ENCODE peak calls at places on chromosomes 2 and 18, in six cellular contexts. V is spleen; E is CD8-positive, alpha-beta memory T cell; Y is left ventricle myocardium inferior; L is iPS DF 6.9; O is psoas muscle. I is an unnamed sample.

GRCh38 chr2:235793163-235793752 is 299.4 kb downstream of the AGAP1 start:
- DNase-seq in V (peak; percentile 64), E (no peak), Y (peak; percentile 29), L (no peak), O (no peak), I (no peak)

GRCh38 chr2:234771985-234772774 is 179.6 kb upstream of the SH3BP4 start:
- DNase-seq in V (no peak), E (no peak), Y (no peak), L (no peak), O (no peak), I (peak; percentile 29)

GRCh38 chr2:42424033-42424432 is 63.0 kb upstream of the COX7A2L start:
- DNase-seq in V (no peak), E (no peak), Y (no peak), L (no peak), O (no peak), I (peak; percentile 81)

GRCh38 chr2:31138037-31138962 is at the start of gene GALNT14:
- DNase-seq in V (peak; percentile 94), E (no peak), Y (peak; percentile 44), L (peak; percentile 33), O (peak; percentile 71), I (peak; percentile 56)

GRCh38 chr18:61554117-61554776 is 221.0 kb downstream of the CDH20 start:
- DNase-seq in V (peak; percentile 78), E (peak; percentile 20), Y (no peak), L (no peak), O (peak; percentile 54), I (no peak)

GRCh38 chr2:206776432-206776831 is 11.0 kb downstream of the FASTKD2 start:
- DNase-seq in V (no peak), E (no peak), Y (no peak), L (no peak), O (no peak), I (no peak)

GRCh38 chr18:12990128-12990485 is 1.1 kb upstream of the CEP192 start:
- DNase-seq in V (no peak), E (no peak), Y (no peak), L (no peak), O (no peak), I (no peak)

GRCh38 chr2:230891509-230891908 is 26.8 kb downstream of the ITM2C start:
- DNase-seq in V (peak; percentile 53), E (no peak), Y (no peak), L (no peak), O (no peak), I (no peak)

GRCh38 chr18:29218101-29218500 is 1041.2 kb upstream of the CDH2 start:
- DNase-seq in V (no peak), E (no peak), Y (no peak), L (no peak), O (no peak), I (no peak)

GRCh38 chr2:215431778-215432758 is 3.8 kb downstream of the FN1 start:
- DNase-seq in V (no peak), E (no peak), Y (no peak), L (no peak), O (no peak), I (peak; percentile 47)

GRCh38 chr2:95215018-95215612 is 7.8 kb downstream of the ZNF892 start:
- DNase-seq in V (no peak), E (no peak), Y (no peak), L (no peak), O (no peak), I (no peak)

GRCh38 chr18:57915848-57916596 is 112.9 kb upstream of the ATP8B1 start:
- DNase-seq in V (no peak), E (no peak), Y (no peak), L (no peak), O (no peak), I (no peak)

GRCh38 chr18:11259421-11259820 is 110.1 kb upstream of the PIEZO2 start:
- DNase-seq in V (no peak), E (no peak), Y (peak; percentile 36), L (no peak), O (peak; percentile 59), I (no peak)

GRCh38 chr2:27072950-27073349 is 1.5 kb upstream of the OST4 start:
- DNase-seq in V (no peak), E (no peak), Y (no peak), L (no peak), O (no peak), I (no peak)

GRCh38 chr18:50429207-50429948 is 54.5 kb downstream of the SKA1 start:
- DNase-seq in V (no peak), E (no peak), Y (no peak), L (no peak), O (no peak), I (no peak)

GRCh38 chr2:170142502-170142901 is 35.4 kb upstream of the MYO3B start:
- DNase-seq in V (no peak), E (no peak), Y (no peak), L (no peak), O (no peak), I (no peak)

GRCh38 chr18:46469186-46469915 is 187.7 kb downstream of the LOXHD1 start:
- DNase-seq in V (no peak), E (no peak), Y (no peak), L (no peak), O (no peak), I (no peak)

GRCh38 chr2:62856228-62857040 is 150.9 kb downstream of the EHBP1 start:
- DNase-seq in V (no peak), E (no peak), Y (peak; percentile 38), L (no peak), O (peak; percentile 39), I (no peak)

GRCh38 chr2:197414515-197414914 is 20.3 kb downstream of the SF3B1 start:
- DNase-seq in V (no peak), E (no peak), Y (no peak), L (no peak), O (no peak), I (no peak)

GRCh38 chr2:205872716-205873115 is 190.4 kb downstream of the NRP2 start:
- DNase-seq in V (no peak), E (no peak), Y (no peak), L (no peak), O (no peak), I (no peak)

GRCh38 chr18:59874166-59874565 is 25.6 kb upstream of the PMAIP1 start:
- DNase-seq in V (no peak), E (no peak), Y (no peak), L (no peak), O (no peak), I (peak; percentile 78)

GRCh38 chr2:196331143-196331542 is 159.8 kb upstream of the STK17B start:
- DNase-seq in V (no peak), E (no peak), Y (no peak), L (no peak), O (no peak), I (peak; percentile 60)

GRCh38 chr2:197008229-197008628 is 81.7 kb upstream of the PGAP1 start:
- DNase-seq in V (no peak), E (no peak), Y (no peak), L (no peak), O (no peak), I (no peak)

GRCh38 chr2:40367652-40368051 is 84.2 kb downstream of the SLC8A1 start:
- DNase-seq in V (no peak), E (no peak), Y (no peak), L (no peak), O (no peak), I (no peak)

GRCh38 chr2:102591646-102592045 is 27.7 kb upstream of the SLC9A2 start:
- DNase-seq in V (no peak), E (no peak), Y (no peak), L (no peak), O (no peak), I (no peak)

GRCh38 chr18:36440614-36441013 is 143.1 kb downstream of the FHOD3 start:
- DNase-seq in V (no peak), E (no peak), Y (no peak), L (no peak), O (no peak), I (no peak)

GRCh38 chr18:70046796-70047195 is 99.1 kb upstream of the CD226 start:
- DNase-seq in V (no peak), E (no peak), Y (no peak), L (no peak), O (no peak), I (no peak)

GRCh38 chr2:226831266-226831665 is 4.6 kb upstream of the RHBDD1 start:
- DNase-seq in V (no peak), E (no peak), Y (no peak), L (no peak), O (no peak), I (no peak)

GRCh38 chr2:16614314-16614860 is 51.2 kb downstream of the CYRIA start:
- DNase-seq in V (no peak), E (no peak), Y (no peak), L (no peak), O (no peak), I (peak; percentile 62)

DNA sequence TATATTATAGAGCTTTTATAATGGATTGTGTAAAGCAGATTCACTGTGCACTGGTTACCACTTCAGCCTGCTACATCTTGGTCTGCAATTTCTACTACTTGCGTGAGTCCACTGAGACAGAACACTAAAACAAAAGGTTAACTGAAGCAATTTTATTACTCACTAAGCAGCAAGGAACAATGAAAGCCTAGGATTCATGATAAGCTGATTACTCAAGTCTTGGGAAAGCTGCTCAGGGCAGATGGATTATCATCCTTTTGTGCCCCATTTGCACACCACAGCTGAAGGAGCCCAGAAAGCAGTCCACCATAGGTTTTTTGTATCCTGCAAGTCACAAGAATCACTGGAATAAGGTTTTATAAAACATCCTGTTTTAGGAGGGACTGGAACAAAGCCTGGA is 1215.2 kb upstream of the TMEFF2 start:
- DNase-seq in V (no peak), E (no peak), Y (no peak), L (no peak), O (no peak), I (no peak)
- H3K4me1 ChIP-seq in V (no peaks in the 10 kb centered on the region), E (no peaks in the 10 kb centered on the region), Y (no peaks in the 10 kb centered on the region), L (no peaks in the 10 kb centered on the region), O (no peaks in the 10 kb centered on the region), I (no peaks in the 10 kb centered on the region)

GRCh38 chr2:203535784-203536590 is 886 bp upstream of the RAPH1 start:
- DNase-seq in V (no peak), E (no peak), Y (no peak), L (no peak), O (no peak), I (peak; percentile 37)
- H3K4me3 ChIP-seq in V (peak overlapping the region; percentile 44), E (peak overlapping the region; percentile 55), Y (peak overlapping the region; percentile 94), L (peak overlapping the region; percentile 98), O (peak overlapping the region; percentile 80), I (peak overlapping the region; percentile 100)

GRCh38 chr2:98730053-98730850 is 680 bp downstream of the MGAT4A start:
- DNase-seq in V (peak; percentile 91), E (peak; percentile 29), Y (peak; percentile 31), L (no peak), O (peak; percentile 68), I (no peak)
- H3K27ac ChIP-seq in V (peak overlapping the region; percentile 38), E (peak overlapping the region; percentile 32), Y (peak overlapping the region; percentile 90), L (no peak overlapping the region), O (peak overlapping the region; percentile 78), I (no peak overlapping the region)

DNA sequence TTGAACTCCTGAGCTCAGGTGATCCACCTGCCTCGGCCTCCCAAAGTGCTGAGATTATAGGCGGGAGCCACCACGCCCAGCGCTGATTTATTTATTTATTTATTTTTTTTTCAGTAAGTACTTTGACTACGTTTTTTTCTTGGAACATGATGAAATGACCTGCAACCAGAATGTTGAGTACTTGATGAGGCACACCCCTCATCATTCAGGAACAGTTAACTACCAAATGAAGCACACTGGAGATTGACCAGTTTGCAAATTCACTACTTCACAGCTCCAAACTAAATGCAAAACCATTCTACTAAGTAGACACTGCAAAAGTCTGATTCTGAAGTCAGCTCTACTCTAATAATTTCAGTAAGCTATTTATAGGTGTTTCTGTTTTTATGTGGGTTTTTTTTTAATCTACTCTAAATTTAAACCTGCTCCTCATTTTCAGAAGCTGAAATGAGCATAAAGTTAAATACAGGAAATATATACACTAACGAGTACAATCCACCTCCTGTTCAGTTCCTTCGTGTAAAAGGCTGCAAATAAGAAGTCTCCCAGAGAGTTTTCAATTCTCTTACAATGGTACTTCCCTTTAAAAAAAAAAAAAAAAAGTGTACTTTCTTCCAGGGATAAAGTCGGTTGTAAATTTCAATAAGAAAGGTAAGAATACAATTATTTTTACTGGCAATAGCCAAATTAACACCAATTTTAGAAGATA is 1.4 kb downstream of the GFPT1 start:
- DNase-seq in V (no peak), E (no peak), Y (no peak), L (no peak), O (no peak), I (no peak)
- H3K4me1 ChIP-seq in V (peaks cover 63% of the 10 kb centered on the region), E (peaks cover 27% of the 10 kb centered on the region), Y (peaks cover 49% of the 10 kb centered on the region), L (no peaks in the 10 kb centered on the region), O (peaks cover 9% of the 10 kb centered on the region), I (peaks cover 38% of the 10 kb centered on the region)